ENCODE peak calls at places on chromosomes 4 and X, in eight cellular contexts. A, N, B, S, U, V, W and H are unnamed samples.

GRCh38 chrX:8484360-8484759 is 19.7 kb downstream of the VCX3B start:
- DNase-seq in V (no peak), A (no peak), N (no peak), S (no peak), U (no peak), W (no peak), B (no peak), H (no peak)

GRCh38 chr4:24630937-24631336 is 46.6 kb upstream of the DHX15 start:
- DNase-seq in U (no peak), V (no peak), B (no peak), A (no peak), S (no peak), W (no peak), N (no peak), H (no peak)

GRCh38 chr4:98481167-98481566 is 177.2 kb downstream of the TSPAN5 start:
- DNase-seq in S (peak; percentile 80), U (no peak), A (no peak), N (no peak), B (peak; percentile 47), W (no peak), V (peak; percentile 66), H (no peak)

GRCh38 chr4:66837496-66837895 is 707.8 kb downstream of the CENPC start:
- DNase-seq in B (no peak), V (no peak), A (no peak), N (no peak), W (no peak), S (no peak), U (no peak), H (no peak)

GRCh38 chr4:55004831-55005230 is 120.6 kb downstream of the KDR start:
- DNase-seq in B (peak; percentile 4), S (no peak), V (no peak), U (no peak), N (peak; percentile 35), A (peak; percentile 79), W (no peak), H (no peak)

GRCh38 chr4:73661646-73662119 is 41.4 kb upstream of the RASSF6 start:
- DNase-seq in B (peak; percentile 97), W (no peak), S (no peak), V (no peak), N (peak; percentile 99), A (peak; percentile 99), U (peak; percentile 88), H (peak; percentile 96)

GRCh38 chrX:123971963-123972362 is 10.5 kb downstream of the STAG2 start:
- DNase-seq in V (no peak), S (no peak), B (no peak), A (no peak), W (no peak), U (no peak), N (no peak), H (no peak)

GRCh38 chr4:169327951-169328350 is 57.2 kb upstream of the SH3RF1 start:
- DNase-seq in A (no peak), B (no peak), S (no peak), W (no peak), V (no peak), N (no peak), U (no peak), H (no peak)

GRCh38 chrX:130114141-130114561 is 3.9 kb upstream of the ELF4 start:
- DNase-seq in N (peak; percentile 7), A (no peak), V (no peak), U (peak; percentile 87), S (no peak), W (no peak), B (peak; percentile 58), H (no peak)

GRCh38 chr4:8202108-8202507 is 3.0 kb downstream of the SH3TC1 start:
- DNase-seq in U (no peak), A (no peak), N (no peak), V (no peak), S (peak; percentile 76), B (no peak), W (no peak), H (no peak)

GRCh38 chr4:173264245-173264959 is 69.8 kb downstream of the HMGB2 start:
- DNase-seq in V (peak; percentile 36), W (no peak), B (peak; percentile 89), S (no peak), A (no peak), N (peak; percentile 50), U (no peak), H (no peak)

GRCh38 chr4:42543126-42543525 is 113.8 kb downstream of the ATP8A1 start:
- DNase-seq in S (no peak), A (no peak), B (no peak), U (no peak), N (no peak), W (no peak), V (no peak), H (no peak)

GRCh38 chr4:88759039-88759631 is 61.5 kb upstream of the NAP1L5 start:
- DNase-seq in W (no peak), S (no peak), V (peak; percentile 32), B (peak; percentile 85), N (peak; percentile 36), U (peak; percentile 76), A (peak; percentile 27), H (peak; percentile 16)

GRCh38 chrX:66046612-66047235 is 6.8 kb upstream of the VSIG4 start:
- DNase-seq in B (no peak), V (no peak), U (no peak), N (no peak), A (no peak), S (no peak), W (no peak), H (no peak)

GRCh38 chr4:93828332-93828829 is at the start of gene ATOH1:
- DNase-seq in S (no peak), V (peak; percentile 76), U (peak; percentile 66), N (no peak), B (peak; percentile 21), A (peak; percentile 1), W (no peak), H (no peak)

GRCh38 chr4:74934016-74934821 is 1.3 kb downstream of the PARM1 start:
- DNase-seq in A (no peak), U (peak; percentile 33), V (peak; percentile 7), B (peak; percentile 59), S (no peak), W (no peak), N (peak; percentile 30), H (no peak)

GRCh38 chr4:15755321-15755750 is 22.8 kb upstream of the CD38 start:
- DNase-seq in V (no peak), S (no peak), N (peak; percentile 64), U (peak; percentile 51), A (peak; percentile 49), B (peak; percentile 55), W (no peak), H (peak; percentile 50)

GRCh38 chr4:142373610-142374009 is 472.5 kb downstream of the INPP4B start:
- DNase-seq in U (peak; percentile 27), N (peak; percentile 67), W (no peak), A (no peak), S (no peak), V (no peak), B (peak; percentile 53), H (no peak)

GRCh38 chr4:22901631-22902030 is 208.9 kb downstream of the GBA3 start:
- DNase-seq in B (no peak), N (no peak), S (no peak), U (no peak), V (no peak), A (no peak), W (no peak), H (no peak)

GRCh38 chr4:87540176-87541058 is 11.2 kb upstream of the SPARCL1 start:
- DNase-seq in U (no peak), V (no peak), N (peak; percentile 14), S (no peak), B (peak; percentile 64), A (no peak), W (peak; percentile 69), H (no peak)

GRCh38 chrX:34915463-34916225 is 27.0 kb upstream of the FAM47B start:
- DNase-seq in B (no peak), A (no peak), U (peak; percentile 74), V (no peak), W (no peak), S (no peak), N (no peak), H (no peak)

GRCh38 chrX:34918091-34918736 is 24.4 kb upstream of the FAM47B start:
- DNase-seq in A (peak; percentile 22), W (no peak), N (peak; percentile 54), S (no peak), B (peak; percentile 68), U (peak; percentile 74), V (no peak), H (peak; percentile 58)

GRCh38 chrX:34917146-34917545 is 25.4 kb upstream of the FAM47B start:
- DNase-seq in V (no peak), S (no peak), W (no peak), U (no peak), A (no peak), N (no peak), B (peak; percentile 16), H (no peak)

GRCh38 chrX:34918856-34919255 is 23.7 kb upstream of the FAM47B start:
- DNase-seq in S (no peak), B (peak; percentile 58), N (peak; percentile 67), W (no peak), U (peak; percentile 44), A (peak; percentile 48), V (peak; percentile 12), H (peak; percentile 69)
- TF ChIP-seq CTCF in S (peak; percentile 32), B (peak; percentile 16), N (peak; percentile 51), W (peak; percentile 43), U (peak; percentile 40), A (peak; percentile 52), V (peak; percentile 63), H (peak; percentile 75)

GRCh38 chr4:138939960-138940359 is 75.6 kb upstream of the NOCT start:
- DNase-seq in V (no peak), A (no peak), W (no peak), U (no peak), B (no peak), N (no peak), S (no peak), H (no peak)

GRCh38 chr4:138943893-138944292 is 71.7 kb upstream of the NOCT start:
- DNase-seq in W (no peak), S (no peak), U (no peak), V (no peak), N (no peak), B (no peak), A (no peak), H (no peak)

GRCh38 chr4:138935135-138935795 is 80.3 kb upstream of the NOCT start:
- DNase-seq in U (no peak), A (no peak), V (no peak), S (no peak), N (no peak), B (no peak), W (no peak), H (no peak)

GRCh38 chr4:138941037-138941436 is 74.5 kb upstream of the NOCT start:
- DNase-seq in S (no peak), A (no peak), W (no peak), B (no peak), U (no peak), V (no peak), N (no peak), H (no peak)

GRCh38 chr4:138938371-138938699 is 77.2 kb upstream of the NOCT start:
- DNase-seq in A (peak; percentile 66), V (peak; percentile 42), N (peak; percentile 55), S (no peak), B (peak; percentile 76), U (peak; percentile 65), W (no peak), H (peak; percentile 43)
- TF ChIP-seq CTCF in A (peak; percentile 54), V (peak; percentile 65), N (peak; percentile 42), S (peak; percentile 50), B (peak; percentile 31), U (peak; percentile 54), W (peak; percentile 69), H (peak; percentile 75)

GRCh38 chrX:68018248-68019203 is 414.8 kb downstream of the OPHN1 start:
- DNase-seq in B (peak; percentile 44), U (peak; percentile 33), N (peak; percentile 10), A (no peak), V (peak; percentile 12), W (no peak), S (peak; percentile 23), H (peak; percentile 36)
- TF ChIP-seq CTCF in B (peak; percentile 62), U (peak; percentile 49), N (peak; percentile 51), A (peak; percentile 48), V (peak; percentile 57), W (peak; percentile 49), S (peak; percentile 22), H (peak; percentile 77)

GRCh38 chr4:83208371-83208770 is 76.2 kb downstream of the COQ2 start:
- DNase-seq in B (no peak), S (no peak), V (no peak), U (no peak), N (no peak), W (no peak), A (no peak), H (no peak)
- TF ChIP-seq CTCF in B (no peak), S (no peak), V (no peak), U (no peak), N (no peak), W (no peak), A (no peak), H (no peak)